ENCODE peak calls at places on chromosomes 12 and 14, in six cellular contexts. Z is HT1080; P is tibial artery; W is AG20443; N is MM.1S; O is stimulated activated CD4-positive, alpha-beta T cell treated with anti-CD3 and anti-CD28 coated beads, Interleukin-1b, Interleukin-23, amount 100 ng/mL, for 1 hour. A is an unnamed sample.

GRCh38 chr14:75119056-75119455 is 7.8 kb downstream of the NEK9 start:
- DNase-seq in Z (peak; percentile 37), P (no peak), W (no peak), N (no peak), O (no peak), A (no peak)

GRCh38 chr12:76641961-76642360 is 82.4 kb upstream of the OSBPL8 start:
- DNase-seq in Z (no peak), P (no peak), W (no peak), N (no peak), O (no peak), A (no peak)

GRCh38 chr12:55931780-55932545 is 1.0 kb downstream of the DGKA start:
- DNase-seq in Z (no peak), P (peak; percentile 46), W (peak; percentile 82), N (no peak), O (no peak), A (peak; percentile 46)

GRCh38 chr14:90675399-90675798 is 140.8 kb downstream of the TTC7B start:
- DNase-seq in Z (peak; percentile 85), P (peak; percentile 67), W (peak; percentile 77), N (no peak), O (no peak), A (no peak)

GRCh38 chr12:30811966-30812365 is 57.2 kb upstream of the CAPRIN2 start:
- DNase-seq in Z (no peak), P (no peak), W (no peak), N (no peak), O (no peak), A (no peak)

GRCh38 chr12:110641512-110641911 is 27.6 kb downstream of the TCTN1 start:
- DNase-seq in Z (no peak), P (no peak), W (no peak), N (no peak), O (no peak), A (no peak)

GRCh38 chr14:50018236-50019210 is 97.8 kb downstream of the VCPKMT start:
- DNase-seq in Z (peak; percentile 53), P (peak; percentile 64), W (peak; percentile 57), N (no peak), O (no peak), A (no peak)

GRCh38 chr14:54796961-54797360 is 105.7 kb downstream of the GCH1 start:
- DNase-seq in Z (peak; percentile 86), P (no peak), W (peak; percentile 65), N (no peak), O (no peak), A (peak; percentile 38)

GRCh38 chr12:88578274-88578673 is 2.0 kb downstream of the KITLG start:
- DNase-seq in Z (no peak), P (no peak), W (no peak), N (no peak), O (no peak), A (peak; percentile 43)

GRCh38 chr12:114414031-114414865 is 8.3 kb upstream of the TBX5 start:
- DNase-seq in Z (no peak), P (no peak), W (peak; percentile 51), N (no peak), O (no peak), A (no peak)

GRCh38 chr12:28222081-28222700 is 31.9 kb downstream of the CCDC91 start:
- DNase-seq in Z (no peak), P (no peak), W (no peak), N (no peak), O (peak; percentile 11), A (no peak)

GRCh38 chr14:61477845-61478438 is 156.6 kb downstream of the PRKCH start:
- DNase-seq in Z (peak; percentile 75), P (peak; percentile 87), W (no peak), N (no peak), O (no peak), A (no peak)

GRCh38 chr12:81128930-81129554 is 51.2 kb downstream of the ACSS3 start:
- DNase-seq in Z (peak; percentile 53), P (no peak), W (peak; percentile 60), N (peak; percentile 65), O (no peak), A (peak; percentile 69)

GRCh38 chr14:55851301-55851700 is 266.9 kb upstream of the PELI2 start:
- DNase-seq in Z (no peak), P (no peak), W (no peak), N (no peak), O (no peak), A (no peak)

GRCh38 chr14:94028450-94028826 is 2.3 kb downstream of the OTUB2 start:
- DNase-seq in Z (peak; percentile 95), P (no peak), W (no peak), N (no peak), O (no peak), A (peak; percentile 80)

GRCh38 chr12:97968641-97969171 is 506.1 kb downstream of the RMST start:
- DNase-seq in Z (no peak), P (no peak), W (no peak), N (no peak), O (no peak), A (no peak)

GRCh38 chr12:121579981-121580868 is 598 bp downstream of the KDM2B start:
- DNase-seq in Z (peak; percentile 30), P (peak; percentile 76), W (peak; percentile 74), N (peak; percentile 45), O (peak; percentile 44), A (peak; percentile 70)

GRCh38 chr14:26872930-26873470 is 275.2 kb upstream of the NOVA1 start:
- DNase-seq in Z (no peak), P (no peak), W (no peak), N (no peak), O (no peak), A (no peak)

GRCh38 chr14:67653651-67654280 is 20.7 kb downstream of the VTI1B start:
- DNase-seq in Z (no peak), P (no peak), W (peak; percentile 44), N (no peak), O (no peak), A (no peak)

GRCh38 chr12:109840349-109841073 is 7.3 kb upstream of the TRPV4 start:
- DNase-seq in Z (peak; percentile 31), P (no peak), W (peak; percentile 38), N (no peak), O (no peak), A (no peak)

GRCh38 chr12:69130064-69130463 is 109.3 kb upstream of the CPSF6 start:
- DNase-seq in Z (no peak), P (no peak), W (no peak), N (no peak), O (no peak), A (peak; percentile 50)

GRCh38 chr12:57452181-57452936 is 2.7 kb upstream of the INHBE start:
- DNase-seq in Z (peak; percentile 84), P (no peak), W (peak; percentile 78), N (no peak), O (no peak), A (peak; percentile 48)

GRCh38 chr14:70317969-70318634 is 41.4 kb downstream of the COX16 start:
- DNase-seq in Z (peak; percentile 54), P (no peak), W (peak; percentile 52), N (no peak), O (no peak), A (peak; percentile 78)

GRCh38 chr14:95164506-95164905 is 7.2 kb upstream of the DICER1 start:
- DNase-seq in Z (peak; percentile 27), P (no peak), W (no peak), N (no peak), O (no peak), A (peak; percentile 38)

GRCh38 chr14:58060077-58060476 is 91.9 kb downstream of the ARMH4 start:
- DNase-seq in Z (peak; percentile 18), P (no peak), W (peak; percentile 18), N (no peak), O (no peak), A (no peak)

GRCh38 chr12:92235703-92236472 is 90.2 kb upstream of the BTG1 start:
- DNase-seq in Z (no peak), P (no peak), W (no peak), N (no peak), O (no peak), A (no peak)

GRCh38 chr12:78192979-78193378 is 362.3 kb downstream of the NAV3 start:
- DNase-seq in Z (no peak), P (no peak), W (no peak), N (no peak), O (no peak), A (no peak)

GRCh38 chr12:32249701-32250270 is 143.1 kb downstream of the BICD1 start:
- DNase-seq in Z (no peak), P (no peak), W (no peak), N (no peak), O (no peak), A (no peak)

GRCh38 chr14:68199465-68200145 is 380.0 kb downstream of the RAD51B start:
- DNase-seq in Z (no peak), P (peak; percentile 38), W (no peak), N (no peak), O (no peak), A (no peak)

GRCh38 chr12:51871918-51872688 is 15.8 kb upstream of the ANKRD33 start:
- DNase-seq in Z (no peak), P (no peak), W (no peak), N (no peak), O (no peak), A (no peak)

GRCh38 chr12:92146865-92147264 is 1.2 kb upstream of the BTG1 start:
- DNase-seq in Z (no peak), P (no peak), W (no peak), N (peak; percentile 8), O (no peak), A (no peak)

GRCh38 chr12:47554046-47554653 is 151.7 kb downstream of the RPAP3 start:
- DNase-seq in Z (no peak), P (no peak), W (no peak), N (no peak), O (no peak), A (no peak)

GRCh38 chr14:97458302-97459137 is 661.3 kb downstream of the VRK1 start:
- DNase-seq in Z (no peak), P (peak; percentile 25), W (no peak), N (no peak), O (peak; percentile 46), A (no peak)

GRCh38 chr14:63854330-63854729 is 1.5 kb downstream of the SYNE2 start:
- DNase-seq in Z (no peak), P (no peak), W (no peak), N (no peak), O (no peak), A (no peak)

GRCh38 chr14:102280376-102280962 is 24.5 kb downstream of the MOK start:
- DNase-seq in Z (peak; percentile 93), P (no peak), W (peak; percentile 93), N (no peak), O (no peak), A (peak; percentile 89)

GRCh38 chr12:8156416-8156815 is 399 bp upstream of the ZNF705A start:
- DNase-seq in Z (no peak), P (no peak), W (no peak), N (no peak), O (no peak), A (no peak)